ENCODE peak calls at places on chromosome 4, in four cellular contexts. F is endothelial cell of umbilical vein, V is posterior cingulate gyrus, B is choroid plexus epithelial cell. Z is an unnamed sample.

GRCh38 chr4:140353836-140354235 is 19.6 kb upstream of the SCOC start:
- DNase-seq in F (no peak), V (no peak), B (no peak), Z (no peak)

GRCh38 chr4:140609548-140610425 is 41.0 kb upstream of the UCP1 start:
- DNase-seq in F (peak), V (no peak), B (peak), Z (no peak)

GRCh38 chr4:1980561-1981041 is 28.2 kb downstream of the NELFA start:
- DNase-seq in F (no peak), V (peak), B (no peak), Z (no peak)

GRCh38 chr4:107902715-107903114 is 28.6 kb upstream of the CYP2U1 start:
- DNase-seq in F (no peak), V (no peak), B (no peak), Z (no peak)

GRCh38 chr4:89254847-89255246 is 52.8 kb downstream of the GPRIN3 start:
- DNase-seq in F (peak), V (no peak), B (peak), Z (no peak)

GRCh38 chr4:25437951-25438350 is 60.9 kb downstream of the ANAPC4 start:
- DNase-seq in F (no peak), V (no peak), B (no peak), Z (no peak)

GRCh38 chr4:147599764-147600163 is 17.4 kb upstream of the TMEM184C start:
- DNase-seq in F (no peak), V (no peak), B (peak), Z (no peak)

GRCh38 chr4:95535180-95535579 is 13.6 kb downstream of the UNC5C start:
- DNase-seq in F (no peak), V (no peak), B (no peak), Z (no peak)

GRCh38 chr4:153731239-153731638 is 28.6 kb downstream of the RNF175 start:
- DNase-seq in F (no peak), V (no peak), B (peak), Z (no peak)

GRCh38 chr4:108834167-108834566 is 71.3 kb upstream of the ETNPPL start:
- DNase-seq in F (no peak), V (no peak), B (peak), Z (no peak)

GRCh38 chr4:54658321-54659093 is 750 bp downstream of the KIT start:
- DNase-seq in F (peak), V (peak), B (peak), Z (peak)

GRCh38 chr4:112245383-112245782 is 13.8 kb downstream of the AP1AR start:
- DNase-seq in F (no peak), V (no peak), B (peak), Z (no peak)

GRCh38 chr4:108793413-108793812 is 30.6 kb upstream of the ETNPPL start:
- DNase-seq in F (no peak), V (no peak), B (peak), Z (no peak)

GRCh38 chr4:94550352-94550751 is 98.6 kb downstream of the PDLIM5 start:
- DNase-seq in F (no peak), V (no peak), B (no peak), Z (no peak)

GRCh38 chr4:120736312-120736711 is 186.2 kb downstream of the PRDM5 start:
- DNase-seq in F (no peak), V (no peak), B (no peak), Z (no peak)

GRCh38 chr4:98448923-98449322 is 187.7 kb downstream of the RAP1GDS1 start:
- DNase-seq in F (no peak), V (no peak), B (no peak), Z (no peak)

GRCh38 chr4:12615822-12616221 is 868.3 kb downstream of the RAB28 start:
- DNase-seq in F (no peak), V (no peak), B (no peak), Z (no peak)

Z was measured in left ventricle myocardium inferior.